ENCODE peak calls at places on chromosomes 6 and 20, in four cellular contexts. One of them, this sample, is unnamed.

GRCh38 chr6:47241742-47242482 is 67.8 kb downstream of the TNFRSF21 start:
- DNase-seq in activated naive CD4-positive, alpha-beta T cell: no peak
- DNase-seq in ACHN: no peak
- DNase-seq in A549: peak
- DNase-seq in this sample: no peak

GRCh38 chr6:88165877-88166492 is at the start of gene CNR1:
- DNase-seq in activated naive CD4-positive, alpha-beta T cell: no peak
- DNase-seq in ACHN: peak
- DNase-seq in A549: peak
- DNase-seq in this sample: peak

GRCh38 chr6:144758602-144759001 is 473.5 kb downstream of the UTRN start:
- DNase-seq in activated naive CD4-positive, alpha-beta T cell: no peak
- DNase-seq in A549: peak
- DNase-seq in ACHN: peak
- DNase-seq in this sample: peak

GRCh38 chr6:118660218-118660569 is 8.8 kb upstream of the CEP85L start:
- DNase-seq in A549: no peak
- DNase-seq in ACHN: no peak
- DNase-seq in activated naive CD4-positive, alpha-beta T cell: no peak
- DNase-seq in this sample: no peak

GRCh38 chr6:108115598-108116058 is 41.1 kb upstream of the OSTM1 start:
- DNase-seq in activated naive CD4-positive, alpha-beta T cell: no peak
- DNase-seq in A549: peak
- DNase-seq in ACHN: peak
- DNase-seq in this sample: peak

GRCh38 chr20:61572789-61573188 is 320.7 kb downstream of the CDH4 start:
- DNase-seq in A549: no peak
- DNase-seq in activated naive CD4-positive, alpha-beta T cell: no peak
- DNase-seq in ACHN: no peak
- DNase-seq in this sample: no peak

GRCh38 chr6:20706293-20707165 is 172.3 kb downstream of the CDKAL1 start:
- DNase-seq in A549: peak
- DNase-seq in ACHN: peak
- DNase-seq in activated naive CD4-positive, alpha-beta T cell: no peak
- DNase-seq in this sample: peak

GRCh38 chr6:41072836-41073202 is at the start of gene NFYA:
- DNase-seq in A549: no peak
- DNase-seq in activated naive CD4-positive, alpha-beta T cell: peak
- DNase-seq in ACHN: peak
- DNase-seq in this sample: no peak

GRCh38 chr6:170034294-170034693 is 256.6 kb downstream of the DLL1 start:
- DNase-seq in ACHN: no peak
- DNase-seq in A549: no peak
- DNase-seq in activated naive CD4-positive, alpha-beta T cell: no peak
- DNase-seq in this sample: no peak

GRCh38 chr20:13554706-13555105 is 84.0 kb downstream of the TASP1 start:
- DNase-seq in activated naive CD4-positive, alpha-beta T cell: no peak
- DNase-seq in A549: peak
- DNase-seq in ACHN: no peak
- DNase-seq in this sample: no peak

GRCh38 chr6:128532110-128532509 is 11.7 kb upstream of the PTPRK start:
- DNase-seq in activated naive CD4-positive, alpha-beta T cell: no peak
- DNase-seq in A549: no peak
- DNase-seq in ACHN: no peak
- DNase-seq in this sample: no peak

GRCh38 chr6:166365221-166365620 is 17.5 kb downstream of the MPC1 start:
- DNase-seq in activated naive CD4-positive, alpha-beta T cell: no peak
- DNase-seq in ACHN: no peak
- DNase-seq in A549: no peak
- DNase-seq in this sample: no peak

GRCh38 chr6:112429226-112429625 is 82.1 kb downstream of the RFPL4B start:
- DNase-seq in ACHN: peak
- DNase-seq in A549: peak
- DNase-seq in activated naive CD4-positive, alpha-beta T cell: no peak
- DNase-seq in this sample: no peak

GRCh38 chr20:59421089-59421488 is 120.7 kb downstream of the EDN3 start:
- DNase-seq in A549: no peak
- DNase-seq in ACHN: no peak
- DNase-seq in activated naive CD4-positive, alpha-beta T cell: no peak
- DNase-seq in this sample: no peak

GRCh38 chr6:142913511-142914047 is 31.4 kb downstream of the HIVEP2 start:
- DNase-seq in activated naive CD4-positive, alpha-beta T cell: peak
- DNase-seq in A549: no peak
- DNase-seq in ACHN: no peak
- DNase-seq in this sample: no peak

GRCh38 chr6:15442467-15442866 is 196.6 kb downstream of the JARID2 start:
- DNase-seq in ACHN: no peak
- DNase-seq in activated naive CD4-positive, alpha-beta T cell: no peak
- DNase-seq in A549: no peak
- DNase-seq in this sample: no peak

GRCh38 chr20:62677678-62678077 is 31.0 kb upstream of the NTSR1 start:
- DNase-seq in ACHN: no peak
- DNase-seq in A549: no peak
- DNase-seq in activated naive CD4-positive, alpha-beta T cell: no peak
- DNase-seq in this sample: no peak

GRCh38 chr6:71248306-71248705 is 40.3 kb upstream of the OGFRL1 start:
- DNase-seq in activated naive CD4-positive, alpha-beta T cell: no peak
- DNase-seq in A549: peak
- DNase-seq in ACHN: peak
- DNase-seq in this sample: peak

GRCh38 chr6:90350689-90351554 is 54.3 kb upstream of the BACH2 start:
- DNase-seq in ACHN: no peak
- DNase-seq in A549: no peak
- DNase-seq in activated naive CD4-positive, alpha-beta T cell: no peak
- DNase-seq in this sample: no peak

GRCh38 chr6:127484207-127484858 is 25.1 kb upstream of the KIAA0408 start:
- DNase-seq in A549: peak
- DNase-seq in ACHN: peak
- DNase-seq in activated naive CD4-positive, alpha-beta T cell: no peak
- DNase-seq in this sample: peak

GRCh38 chr6:100217225-100217624 is 223.2 kb upstream of the MCHR2 start:
- DNase-seq in ACHN: no peak
- DNase-seq in activated naive CD4-positive, alpha-beta T cell: no peak
- DNase-seq in A549: no peak
- DNase-seq in this sample: no peak

This sample was measured in LoVo.